ENCODE peak calls at places on chromosomes 5 and 9, in four cellular contexts. M is spleen, N is OCI-LY7, A is HCT116. V is an unnamed sample. For H3K4me1, the result is how much of the 10 kb centered on the place peaks cover.

GRCh38 chr5:10913846-10914245 is 152.8 kb upstream of the DAP start:
- DNase-seq in N (no peak), A (no peak), M (no peak), V (no peak)

GRCh38 chr9:5949103-5949699 is 58.5 kb downstream of the MLANA start:
- DNase-seq in N (no peak), M (no peak), A (no peak), V (no peak)

GRCh38 chr9:111533099-111533785 is 8.3 kb downstream of the ZNF483 start:
- DNase-seq in N (no peak), M (no peak), A (no peak), V (no peak)

GRCh38 chr9:72888032-72888431 is 64.8 kb downstream of the ALDH1A1 start:
- DNase-seq in A (no peak), N (no peak), M (no peak), V (no peak)

GRCh38 chr5:76257897-76258296 is 145.2 kb upstream of the IQGAP2 start:
- DNase-seq in A (no peak), M (no peak), N (no peak), V (no peak)

GRCh38 chr9:38103340-38103739 is 34.3 kb upstream of the SHB start:
- DNase-seq in N (no peak), M (no peak), A (no peak), V (no peak)

GRCh38 chr5:133325834-133326233 is 274.0 kb downstream of the HSPA4 start:
- DNase-seq in M (no peak), N (no peak), A (no peak), V (no peak)

GRCh38 chr9:74742792-74743389 is 144.8 kb downstream of the TRPM6 start:
- DNase-seq in N (no peak), M (no peak), A (peak), V (peak)

GRCh38 chr5:143723159-143723558 is 88.8 kb upstream of the HMHB1 start:
- DNase-seq in M (no peak), N (no peak), A (no peak), V (no peak)

GRCh38 chr9:26744362-26744965 is 148.1 kb downstream of the CAAP1 start:
- DNase-seq in N (peak), A (peak), M (no peak), V (no peak)

GRCh38 chr5:31913796-31914188 is 260.3 kb downstream of the GOLPH3 start:
- DNase-seq in A (no peak), M (no peak), N (no peak), V (no peak)

GRCh38 chr9:14957054-14957453 is 46.8 kb upstream of the FREM1 start:
- DNase-seq in M (no peak), N (no peak), A (no peak), V (no peak)

GRCh38 chr5:181281077-181281983 is 20.4 kb upstream of the TRIM52 start:
- DNase-seq in A (no peak), M (peak), N (no peak), V (no peak)

GRCh38 chr5:61653802-61654580 is 321.9 kb downstream of the ZSWIM6 start:
- DNase-seq in A (no peak), N (no peak), M (no peak), V (no peak)

GRCh38 chr9:93129691-93130500 is 4.2 kb downstream of the NINJ1 start:
- DNase-seq in M (peak), N (no peak), A (no peak), V (no peak)
- H3K4me1 ChIP-seq in M (half or more), N (under half), A (under half), V (under half)

GRCh38 chr9:131692612-131692976 is 47.3 kb downstream of the RAPGEF1 start:
- DNase-seq in A (no peak), N (no peak), M (no peak), V (no peak)
- H3K4me1 ChIP-seq in A (under half), N (half or more), M (half or more), V (under half)

DNA sequence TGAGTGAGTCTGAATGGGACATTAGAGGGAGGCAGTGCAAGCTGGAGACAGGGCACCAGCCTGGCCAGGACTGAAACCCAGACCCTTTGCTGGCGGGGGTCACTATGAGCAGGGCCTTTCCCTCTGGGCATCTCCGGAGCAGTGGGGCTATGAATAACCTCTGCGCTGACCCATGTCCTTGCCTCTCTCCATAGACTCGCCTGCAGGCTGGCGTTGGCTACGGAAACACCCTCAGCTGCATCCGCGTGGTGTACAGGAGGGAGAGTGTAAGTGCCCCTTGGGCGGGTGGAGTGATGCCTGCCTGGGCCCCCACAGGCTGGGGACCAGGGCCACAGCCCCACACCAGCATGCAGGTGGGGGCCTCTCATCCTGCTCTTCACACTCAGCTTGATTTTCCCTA is 15.8 kb downstream of the SLC25A48 start:
- DNase-seq in M (no peak), A (no peak), N (no peak), V (no peak)
- H3K4me1 ChIP-seq in M (under half), A (under half), N (under half), V (under half)

GRCh38 chr9:134268308-134268724 is 57.9 kb upstream of the RXRA start:
- DNase-seq in N (peak), M (peak), A (no peak), V (no peak)
- H3K4me1 ChIP-seq in N (under half), M (under half), A (under half), V (under half)

GRCh38 chr9:128151343-128152132 is 2.3 kb downstream of the LCN2 start:
- DNase-seq in A (no peak), N (no peak), M (peak), V (no peak)
- H3K4me1 ChIP-seq in A (under half), N (under half), M (under half), V (under half)

DNA sequence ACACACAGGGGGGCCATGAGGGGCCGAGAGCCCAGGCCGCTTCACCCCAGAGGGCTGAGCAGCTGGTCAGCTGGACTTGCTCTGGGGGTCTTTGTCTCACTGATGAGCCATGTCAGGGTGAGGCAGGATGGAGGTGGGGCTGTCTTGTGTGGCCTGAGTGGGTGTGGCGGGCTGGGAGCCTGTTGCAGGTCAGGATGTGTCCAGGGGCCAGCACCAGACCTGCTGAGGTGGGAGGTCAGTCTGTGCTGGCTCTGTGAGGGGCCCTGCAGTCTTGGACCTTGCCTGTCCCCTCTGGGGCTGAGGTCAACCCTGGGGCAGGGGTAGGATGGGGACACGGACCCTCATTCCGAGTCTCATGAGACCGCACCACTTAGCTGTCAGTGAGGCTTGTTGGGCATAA is 56.9 kb downstream of the RXRA start:
- DNase-seq in A (no peak), N (no peak), M (no peak), V (no peak)
- H3K4me1 ChIP-seq in A (under half), N (under half), M (half or more), V (under half)